ENCODE peak calls at places on chromosomes 7 and 10, in eight cellular contexts. X is activated T-cell treated with anti-CD3 and anti-CD28 coated beads for 4 hours, E is T-helper 2 cell, V is kidney glomerular epithelial cell, B is testis, K is RCC 7860, I is osteocyte, Z is AG10803. C is an unnamed sample.

GRCh38 chr10:17453035-17453376 is 1.4 kb downstream of the ST8SIA6 start:
- DNase-seq in X (no peak), E (no peak), V (no peak), B (no peak), K (no peak), I (no peak), Z (no peak), C (no peak)

GRCh38 chr7:468141-468540 is 51.5 kb downstream of the PDGFA start:
- DNase-seq in X (no peak), E (no peak), V (no peak), B (no peak), K (no peak), I (no peak), Z (no peak), C (no peak)

GRCh38 chr7:22295402-22296264 is 61.3 kb downstream of the RAPGEF5 start:
- DNase-seq in X (no peak), E (no peak), V (peak; percentile 1), B (no peak), K (no peak), I (no peak), Z (peak; percentile 35), C (no peak)

GRCh38 chr10:79243211-79244067 is 103.8 kb upstream of the PPIF start:
- DNase-seq in X (peak; percentile 33), E (peak; percentile 89), V (no peak), B (peak; percentile 68), K (no peak), I (no peak), Z (no peak), C (peak; percentile 21)

GRCh38 chr10:14326581-14326980 is 4.1 kb downstream of the FRMD4A start:
- DNase-seq in X (no peak), E (no peak), V (peak; percentile 78), B (no peak), K (peak; percentile 79), I (no peak), Z (no peak), C (no peak)

GRCh38 chr7:13309535-13309934 is 622.1 kb downstream of the ARL4A start:
- DNase-seq in X (no peak), E (no peak), V (no peak), B (no peak), K (no peak), I (no peak), Z (no peak), C (no peak)

GRCh38 chr10:78640981-78641646 is 427.7 kb upstream of the ZMIZ1 start:
- DNase-seq in X (no peak), E (no peak), V (no peak), B (no peak), K (no peak), I (no peak), Z (no peak), C (no peak)

GRCh38 chr7:25454562-25455031 is 226.3 kb upstream of the NPVF start:
- DNase-seq in X (no peak), E (no peak), V (no peak), B (peak; percentile 40), K (no peak), I (no peak), Z (no peak), C (no peak)